ENCODE peak calls at places on chromosomes 11 and 22, in seven cellular contexts. One of them, this sample, is unnamed. For H3K4me1, the result is how much of the 10 kb centered on the place peaks cover.

GRCh38 chr11:117835576-117835975 is 11.0 kb upstream of the FXYD2 start:
- DNase-seq in tibial artery: no peak
- DNase-seq in stomach: peak
- DNase-seq in osteoblast: no peak
- DNase-seq in lung: no peak
- DNase-seq in upper lobe of right lung: peak
- DNase-seq in hepatocyte: no peak
- DNase-seq in this sample: no peak

GRCh38 chr11:963852-964251 is 38.2 kb downstream of the AP2A2 start:
- DNase-seq in upper lobe of right lung: no peak
- DNase-seq in tibial artery: no peak
- DNase-seq in lung: no peak
- DNase-seq in hepatocyte: no peak
- DNase-seq in stomach: no peak
- DNase-seq in osteoblast: peak
- DNase-seq in this sample: no peak

GRCh38 chr11:70068345-70068744 is 9.8 kb upstream of the ANO1 start:
- DNase-seq in osteoblast: peak
- DNase-seq in lung: no peak
- DNase-seq in upper lobe of right lung: no peak
- DNase-seq in tibial artery: no peak
- DNase-seq in stomach: no peak
- DNase-seq in hepatocyte: no peak
- DNase-seq in this sample: no peak

GRCh38 chr11:61949169-61950034 is 749 bp upstream of the BEST1 start:
- DNase-seq in stomach: no peak
- DNase-seq in tibial artery: peak
- DNase-seq in lung: peak
- DNase-seq in upper lobe of right lung: peak
- DNase-seq in osteoblast: peak
- DNase-seq in hepatocyte: peak
- DNase-seq in this sample: peak

GRCh38 chr22:22842085-22842484 is 45.5 kb upstream of the IGLL5 start:
- DNase-seq in upper lobe of right lung: no peak
- DNase-seq in tibial artery: no peak
- DNase-seq in stomach: no peak
- DNase-seq in hepatocyte: no peak
- DNase-seq in osteoblast: no peak
- DNase-seq in lung: no peak
- DNase-seq in this sample: no peak

GRCh38 chr11:1194231-1194976 is 28.5 kb upstream of the MUC5B start:
- DNase-seq in hepatocyte: no peak
- DNase-seq in tibial artery: peak
- DNase-seq in upper lobe of right lung: peak
- DNase-seq in stomach: peak
- DNase-seq in osteoblast: peak
- DNase-seq in lung: no peak
- DNase-seq in this sample: no peak

GRCh38 chr11:12356944-12357655 is 20.3 kb upstream of the PARVA start:
- DNase-seq in stomach: no peak
- DNase-seq in hepatocyte: no peak
- DNase-seq in lung: no peak
- DNase-seq in osteoblast: no peak
- DNase-seq in upper lobe of right lung: no peak
- DNase-seq in tibial artery: no peak
- DNase-seq in this sample: no peak

GRCh38 chr11:66950113-66950535 is 8.1 kb downstream of the PC start:
- DNase-seq in lung: no peak
- DNase-seq in stomach: peak
- DNase-seq in hepatocyte: peak
- DNase-seq in osteoblast: peak
- DNase-seq in tibial artery: peak
- DNase-seq in upper lobe of right lung: no peak
- DNase-seq in this sample: no peak

GRCh38 chr22:36237462-36238347 is 1.6 kb downstream of the APOL2 start:
- DNase-seq in stomach: no peak
- DNase-seq in tibial artery: no peak
- DNase-seq in lung: no peak
- DNase-seq in hepatocyte: no peak
- DNase-seq in upper lobe of right lung: no peak
- DNase-seq in osteoblast: peak
- DNase-seq in this sample: no peak

GRCh38 chr22:30261134-30261533 is 5.5 kb downstream of the OSM start:
- DNase-seq in tibial artery: no peak
- DNase-seq in osteoblast: peak
- DNase-seq in lung: no peak
- DNase-seq in upper lobe of right lung: no peak
- DNase-seq in hepatocyte: no peak
- DNase-seq in stomach: no peak
- DNase-seq in this sample: no peak

GRCh38 chr11:37512156-37512780 is 914.2 kb upstream of the RAG2 start:
- DNase-seq in osteoblast: no peak
- DNase-seq in stomach: no peak
- DNase-seq in upper lobe of right lung: no peak
- DNase-seq in tibial artery: no peak
- DNase-seq in hepatocyte: no peak
- DNase-seq in lung: no peak
- DNase-seq in this sample: no peak

GRCh38 chr11:117409511-117409910 is 81.9 kb downstream of the CEP164 start:
- DNase-seq in osteoblast: peak
- DNase-seq in lung: no peak
- DNase-seq in upper lobe of right lung: peak
- DNase-seq in stomach: no peak
- DNase-seq in tibial artery: peak
- DNase-seq in hepatocyte: no peak
- DNase-seq in this sample: no peak

GRCh38 chr22:45577746-45578523 is 75.3 kb downstream of the FBLN1 start:
- DNase-seq in stomach: peak
- DNase-seq in lung: peak
- DNase-seq in tibial artery: peak
- DNase-seq in hepatocyte: peak
- DNase-seq in upper lobe of right lung: peak
- DNase-seq in osteoblast: peak
- DNase-seq in this sample: peak

GRCh38 chr11:104907521-104908185 is 9.4 kb upstream of the CASP12 start:
- DNase-seq in osteoblast: no peak
- DNase-seq in hepatocyte: no peak
- DNase-seq in tibial artery: no peak
- DNase-seq in lung: no peak
- DNase-seq in upper lobe of right lung: no peak
- DNase-seq in stomach: no peak
- DNase-seq in this sample: no peak

GRCh38 chr11:44096360-44097188 is 1.1 kb downstream of the EXT2 start:
- DNase-seq in upper lobe of right lung: no peak
- DNase-seq in hepatocyte: peak
- DNase-seq in lung: no peak
- DNase-seq in tibial artery: no peak
- DNase-seq in stomach: no peak
- DNase-seq in osteoblast: peak
- DNase-seq in this sample: no peak

DNA sequence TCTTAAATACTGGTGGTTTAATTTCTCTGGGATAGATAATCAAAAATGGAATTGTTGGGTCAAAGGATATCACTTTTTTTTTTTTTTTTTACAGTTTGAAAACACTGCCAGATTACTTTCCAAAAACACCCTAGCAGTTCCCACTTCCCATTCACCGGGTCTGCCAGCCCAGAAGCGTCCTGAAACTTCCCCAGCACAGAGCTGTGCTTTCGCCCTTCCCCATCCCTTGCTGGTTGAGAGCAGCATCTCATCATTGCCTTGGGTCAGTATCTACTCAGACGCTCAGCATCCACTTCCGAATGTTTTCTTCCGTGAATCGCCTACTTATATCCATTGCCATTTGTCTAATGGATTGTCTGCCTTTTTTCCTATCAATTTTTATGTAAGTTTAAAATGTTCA is 5.5 kb downstream of the CERK start:
- DNase-seq in tibial artery: no peak
- DNase-seq in stomach: no peak
- DNase-seq in upper lobe of right lung: no peak
- DNase-seq in osteoblast: peak
- DNase-seq in hepatocyte: no peak
- DNase-seq in lung: no peak
- DNase-seq in this sample: no peak
- H3K4me1 ChIP-seq in tibial artery: under half
- H3K4me1 ChIP-seq in stomach: half or more
- H3K4me1 ChIP-seq in upper lobe of right lung: half or more
- H3K4me1 ChIP-seq in osteoblast: under half
- H3K4me1 ChIP-seq in hepatocyte: half or more
- H3K4me1 ChIP-seq in lung: under half
- H3K4me1 ChIP-seq in this sample: half or more

DNA sequence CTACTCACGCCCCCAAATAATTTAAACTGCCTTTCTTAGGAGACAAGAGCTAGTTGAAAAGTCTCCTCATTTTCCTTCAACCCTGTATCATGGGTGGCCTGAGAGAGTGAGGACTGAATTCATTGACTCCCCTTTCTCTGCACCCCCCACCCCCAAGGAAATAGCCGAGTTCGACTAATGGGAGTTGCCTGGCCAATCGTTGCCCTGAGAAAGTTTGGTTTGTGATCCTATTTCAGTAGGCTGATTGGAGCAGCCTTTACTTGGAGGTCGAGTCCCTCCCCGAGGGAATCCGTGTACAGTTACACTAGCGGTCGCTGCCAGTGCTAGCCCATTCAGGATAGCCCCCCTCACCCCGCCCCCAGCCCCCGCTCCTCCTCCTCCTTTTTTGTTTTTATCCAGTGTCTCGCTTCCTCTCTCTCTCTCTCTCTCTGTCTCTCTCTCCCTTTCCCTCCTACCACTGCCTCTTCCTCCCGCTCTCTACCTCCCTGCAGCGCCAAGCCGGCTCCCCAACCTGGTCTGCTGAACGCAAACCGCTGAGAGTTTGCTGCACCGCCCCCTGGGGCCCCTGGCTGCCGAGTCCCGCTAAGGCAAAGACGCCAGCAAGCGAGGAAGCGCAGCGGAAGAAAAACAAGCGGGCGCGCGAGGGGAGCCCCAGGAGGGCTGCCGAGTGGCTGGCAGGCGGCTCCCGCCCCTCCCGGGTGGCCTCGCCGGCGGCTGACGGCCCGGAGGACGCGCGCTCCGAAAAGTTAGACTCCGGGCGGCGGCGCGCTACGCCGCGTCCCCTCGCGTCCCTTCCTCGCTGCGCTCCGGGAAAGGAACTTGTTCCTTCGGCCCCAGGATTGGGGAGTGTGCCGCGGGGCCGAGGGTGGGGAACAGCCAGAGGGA is at the start of gene GRAMD1B:
- DNase-seq in upper lobe of right lung: peak
- DNase-seq in stomach: peak
- DNase-seq in lung: peak
- DNase-seq in hepatocyte: peak
- DNase-seq in tibial artery: no peak
- DNase-seq in osteoblast: peak
- DNase-seq in this sample: peak
- TF ChIP-seq CTCF in upper lobe of right lung: peak
- TF ChIP-seq CTCF in stomach: no peak
- TF ChIP-seq CTCF in lung: no peak
- TF ChIP-seq CTCF in hepatocyte: peak
- TF ChIP-seq CTCF in tibial artery: no peak
- TF ChIP-seq CTCF in osteoblast: no peak
- TF ChIP-seq CTCF in this sample: no peak

GRCh38 chr11:36449566-36450390 is 60.3 kb downstream of the TRAF6 start:
- DNase-seq in tibial artery: no peak
- DNase-seq in upper lobe of right lung: no peak
- DNase-seq in osteoblast: no peak
- DNase-seq in hepatocyte: no peak
- DNase-seq in lung: no peak
- DNase-seq in stomach: no peak
- DNase-seq in this sample: no peak

GRCh38 chr11:36452231-36452630 is 57.8 kb downstream of the TRAF6 start:
- DNase-seq in hepatocyte: no peak
- DNase-seq in lung: no peak
- DNase-seq in osteoblast: no peak
- DNase-seq in upper lobe of right lung: no peak
- DNase-seq in tibial artery: no peak
- DNase-seq in stomach: no peak
- DNase-seq in this sample: no peak

GRCh38 chr11:36451681-36452080 is 58.4 kb downstream of the TRAF6 start:
- DNase-seq in upper lobe of right lung: no peak
- DNase-seq in lung: no peak
- DNase-seq in tibial artery: no peak
- DNase-seq in hepatocyte: no peak
- DNase-seq in osteoblast: no peak
- DNase-seq in stomach: no peak
- DNase-seq in this sample: no peak

GRCh38 chr11:36451045-36451444 is 59.0 kb downstream of the TRAF6 start:
- DNase-seq in osteoblast: no peak
- DNase-seq in hepatocyte: no peak
- DNase-seq in stomach: no peak
- DNase-seq in tibial artery: no peak
- DNase-seq in upper lobe of right lung: no peak
- DNase-seq in lung: no peak
- DNase-seq in this sample: no peak

DNA sequence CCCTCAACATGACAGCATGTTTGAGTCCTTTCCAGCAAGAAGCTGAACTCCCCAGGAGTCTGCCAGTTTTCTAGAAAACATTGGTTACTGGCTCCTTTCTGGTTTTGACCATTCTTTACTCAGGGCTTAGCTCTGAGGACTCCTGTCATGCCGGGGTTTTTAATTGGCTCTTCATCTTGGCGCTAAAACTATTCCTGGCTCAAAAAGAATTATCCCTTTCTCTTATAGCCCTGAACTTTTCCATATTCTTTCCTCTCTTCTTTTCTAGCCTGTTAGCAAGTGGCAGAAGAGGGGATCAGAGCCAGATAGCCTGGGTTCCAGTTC is 59.7 kb downstream of the TRAF6 start:
- DNase-seq in lung: no peak
- DNase-seq in osteoblast: no peak
- DNase-seq in stomach: no peak
- DNase-seq in hepatocyte: no peak
- DNase-seq in upper lobe of right lung: no peak
- DNase-seq in tibial artery: no peak
- DNase-seq in this sample: no peak
- H3K4me3 ChIP-seq in lung: no peak
- H3K4me3 ChIP-seq in osteoblast: peak
- H3K4me3 ChIP-seq in stomach: peak
- H3K4me3 ChIP-seq in hepatocyte: no peak
- H3K4me3 ChIP-seq in upper lobe of right lung: peak
- H3K4me3 ChIP-seq in tibial artery: peak
- H3K4me3 ChIP-seq in this sample: peak

DNA sequence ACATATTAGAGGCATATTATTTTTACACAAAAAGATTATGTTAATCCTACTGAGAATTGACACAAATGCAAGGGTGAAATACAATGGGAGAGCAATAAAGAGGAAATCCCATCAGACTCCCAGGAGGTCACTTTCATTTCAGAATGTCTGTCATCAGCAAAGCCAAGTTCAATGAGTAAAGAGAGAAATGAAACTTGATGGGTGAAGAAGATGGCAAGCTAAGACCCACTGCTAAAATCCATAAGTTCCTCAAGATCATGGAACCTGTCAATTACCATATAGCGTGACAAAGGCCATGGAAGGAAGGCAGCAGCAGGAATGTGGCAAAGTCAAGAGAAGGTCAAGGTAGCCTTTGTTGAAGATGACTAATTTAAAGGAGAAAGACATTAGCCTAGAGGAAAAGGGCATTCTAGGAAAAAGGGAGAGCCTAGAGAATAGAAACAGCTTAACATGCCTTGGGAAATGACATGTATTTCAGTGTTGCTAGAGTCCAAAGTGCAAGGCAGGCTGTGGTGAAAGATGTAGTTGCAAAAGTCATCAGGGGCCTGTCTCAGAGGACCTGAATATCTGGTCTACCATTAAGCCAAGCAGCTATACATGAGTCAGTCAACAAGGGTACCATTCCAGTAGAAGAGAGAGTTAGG is 43.1 kb downstream of the FAM168A start:
- DNase-seq in osteoblast: no peak
- DNase-seq in upper lobe of right lung: no peak
- DNase-seq in stomach: no peak
- DNase-seq in hepatocyte: peak
- DNase-seq in lung: no peak
- DNase-seq in tibial artery: no peak
- DNase-seq in this sample: no peak
- H3K4me1 ChIP-seq in osteoblast: under half
- H3K4me1 ChIP-seq in upper lobe of right lung: under half
- H3K4me1 ChIP-seq in stomach: under half
- H3K4me1 ChIP-seq in hepatocyte: under half
- H3K4me1 ChIP-seq in lung: under half
- H3K4me1 ChIP-seq in tibial artery: under half
- H3K4me1 ChIP-seq in this sample: under half

This sample was measured in heart right ventricle.